ENCODE peak calls at places on chromosomes 2 and 18, in four cellular contexts. K, B, Z and P are unnamed samples. For H3K79me2, the result is how much of the 10 kb centered on the place peaks cover.

GRCh38 chr2:204505488-204505887 is 39.8 kb upstream of the PARD3B start:
- DNase-seq in K (no peak), B (no peak), Z (no peak), P (no peak)

GRCh38 chr2:164498841-164499240 is 122.4 kb downstream of the GRB14 start:
- DNase-seq in K (no peak), B (no peak), Z (no peak), P (no peak)

GRCh38 chr2:209431701-209432100 is 7.9 kb downstream of the MAP2 start:
- DNase-seq in K (peak), B (no peak), Z (no peak), P (no peak)

GRCh38 chr2:167784071-167784400 is 463.4 kb downstream of the STK39 start:
- DNase-seq in K (no peak), B (no peak), Z (no peak), P (no peak)

GRCh38 chr2:96157649-96158553 is 12.7 kb upstream of the DUSP2 start:
- DNase-seq in K (no peak), B (peak), Z (no peak), P (no peak)

GRCh38 chr2:86038291-86039081 is 67.2 kb downstream of the POLR1A start:
- DNase-seq in K (no peak), B (no peak), Z (no peak), P (peak)

GRCh38 chr2:42404666-42405065 is 43.6 kb upstream of the COX7A2L start:
- DNase-seq in K (no peak), B (no peak), Z (no peak), P (no peak)

GRCh38 chr18:31942301-31942998 is 478 bp downstream of the TRAPPC8 start:
- DNase-seq in K (peak), B (no peak), Z (no peak), P (peak)

GRCh38 chr2:54575379-54575888 is 119.3 kb downstream of the SPTBN1 start:
- DNase-seq in K (peak), B (no peak), Z (no peak), P (no peak)

GRCh38 chr2:241841181-241842066 is 17.3 kb downstream of the PDCD1 start:
- DNase-seq in K (no peak), B (no peak), Z (no peak), P (no peak)

GRCh38 chr2:119369845-119370244 is 3.1 kb downstream of the DBI start:
- DNase-seq in K (no peak), B (no peak), Z (no peak), P (no peak)

GRCh38 chr18:73707035-73707434 is 440.6 kb downstream of the FBXO15 start:
- DNase-seq in K (no peak), B (no peak), Z (no peak), P (no peak)

GRCh38 chr2:148554459-148555247 is 89.9 kb upstream of the EPC2 start:
- DNase-seq in K (peak), B (no peak), Z (no peak), P (no peak)

GRCh38 chr18:31042068-31042390 is 513 bp downstream of the DSC3 start:
- DNase-seq in K (no peak), B (no peak), Z (no peak), P (no peak)

GRCh38 chr2:109126501-109126860 is 2.5 kb upstream of the SH3RF3 start:
- DNase-seq in K (peak), B (no peak), Z (no peak), P (no peak)

GRCh38 chr2:42100696-42101585 is 53.1 kb downstream of the PKDCC start:
- DNase-seq in K (no peak), B (no peak), Z (no peak), P (peak)

GRCh38 chr2:177270531-177270930 is 6.0 kb upstream of the NFE2L2 start:
- DNase-seq in K (peak), B (no peak), Z (no peak), P (no peak)

GRCh38 chr2:134127496-134127895 is 126.4 kb upstream of the MGAT5 start:
- DNase-seq in K (no peak), B (no peak), Z (no peak), P (peak)

GRCh38 chr2:60484080-60484737 is 69.2 kb downstream of the BCL11A start:
- DNase-seq in K (no peak), B (no peak), Z (no peak), P (peak)

GRCh38 chr18:68148862-68149261 is 566.0 kb downstream of the TMX3 start:
- DNase-seq in K (no peak), B (no peak), Z (no peak), P (peak)

GRCh38 chr2:85772019-85772745 is 18.4 kb downstream of the ATOH8 start:
- DNase-seq in K (peak), B (no peak), Z (peak), P (no peak)

GRCh38 chr2:9238927-9239326 is 32.3 kb downstream of the ASAP2 start:
- DNase-seq in K (no peak), B (no peak), Z (no peak), P (no peak)

GRCh38 chr2:31011565-31011964 is 126.7 kb downstream of the GALNT14 start:
- DNase-seq in K (no peak), B (no peak), Z (no peak), P (no peak)

GRCh38 chr18:40769786-40770185 is 1185.2 kb upstream of the PIK3C3 start:
- DNase-seq in K (peak), B (no peak), Z (no peak), P (no peak)

GRCh38 chr2:23658466-23658942 is 268.4 kb downstream of the ATAD2B start:
- DNase-seq in K (no peak), B (no peak), Z (no peak), P (no peak)

GRCh38 chr2:150517951-150518680 is 30.6 kb upstream of the RND3 start:
- DNase-seq in K (peak), B (no peak), Z (no peak), P (no peak)

GRCh38 chr18:3367491-3368091 is 82.4 kb upstream of the TGIF1 start:
- DNase-seq in K (peak), B (no peak), Z (no peak), P (no peak)

GRCh38 chr18:74251297-74252031 is 40.3 kb downstream of the CYB5A start:
- DNase-seq in K (no peak), B (no peak), Z (no peak), P (no peak)

DNA sequence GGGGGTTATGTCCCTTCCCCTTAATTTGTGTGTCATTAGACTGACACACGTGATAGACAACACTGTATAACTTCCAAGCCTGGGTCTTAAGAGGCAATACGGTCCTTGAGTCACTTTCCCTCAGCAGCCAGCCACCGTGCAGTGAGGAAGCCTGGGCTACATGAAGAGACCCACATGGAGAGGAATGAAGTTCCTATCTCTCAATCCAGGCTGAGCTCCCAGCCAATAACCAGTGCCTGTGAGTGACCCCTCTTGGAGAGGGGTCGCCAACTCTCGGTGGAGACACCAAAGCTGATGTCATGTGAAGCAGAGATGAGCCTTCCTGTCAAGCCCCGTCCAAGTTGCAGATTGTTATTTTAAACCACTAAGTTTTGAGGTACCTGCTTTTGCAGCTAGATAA is 5.7 kb upstream of the WDSUB1 start:
- DNase-seq in K (no peak), B (no peak), Z (no peak), P (no peak)
- H3K79me2 ChIP-seq in K (under half), B (under half), Z (under half), P (under half)

DNA sequence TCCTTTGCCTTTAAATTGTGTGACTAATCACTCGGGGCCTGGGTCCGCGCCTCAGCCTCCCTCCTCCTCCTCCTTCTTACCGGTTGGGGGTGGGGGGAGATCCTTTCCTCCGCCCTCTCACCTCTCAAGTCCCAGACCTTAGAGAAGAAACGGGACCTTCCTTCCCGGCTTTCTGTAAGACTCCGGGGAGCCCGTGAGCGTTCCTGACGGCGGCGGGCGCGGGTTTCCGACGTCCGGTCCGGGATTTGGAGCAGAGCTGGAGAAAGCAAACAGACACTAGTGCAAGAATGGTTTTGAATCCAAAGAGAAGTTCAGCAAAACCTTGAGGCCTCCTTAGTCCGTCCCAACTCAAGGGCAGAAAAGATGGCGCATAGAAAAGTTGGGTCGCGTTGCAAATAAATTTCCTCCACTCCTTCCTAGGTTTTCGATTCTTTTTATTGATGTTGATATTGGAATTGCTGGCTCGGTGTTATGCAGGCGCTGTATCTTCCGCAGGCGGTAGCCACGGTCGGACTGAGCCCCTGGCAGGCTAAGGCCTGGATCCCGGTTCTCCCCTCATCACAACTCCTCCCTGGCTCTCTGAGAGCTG is 2.0 kb downstream of the DLX1 start:
- DNase-seq in K (no peak), B (no peak), Z (no peak), P (no peak)
- TF ChIP-seq EZH2 in K (no peak), B (no peak), Z (no peak), P (no peak)

DNA sequence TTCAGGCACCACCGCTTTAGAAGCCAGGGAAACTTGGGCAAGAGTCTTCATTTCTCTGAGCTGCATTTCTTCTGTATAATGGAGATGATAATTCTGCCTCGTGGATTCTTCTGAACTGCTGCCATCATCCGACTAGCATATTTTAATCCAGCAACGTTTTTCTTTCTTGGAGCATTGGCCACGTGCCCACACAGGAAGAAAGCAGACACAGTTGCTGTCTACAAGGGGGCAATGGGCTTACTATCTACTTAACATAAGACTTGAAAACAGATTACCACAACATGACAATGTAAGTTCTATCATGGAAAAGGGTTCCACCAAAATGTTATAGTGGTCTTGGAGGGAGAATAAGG is 176.5 kb downstream of the FAM210A start:
- DNase-seq in K (no peak), B (no peak), Z (no peak), P (no peak)
- H3K79me2 ChIP-seq in K (under half), B (under half), Z (under half), P (under half)

DNA sequence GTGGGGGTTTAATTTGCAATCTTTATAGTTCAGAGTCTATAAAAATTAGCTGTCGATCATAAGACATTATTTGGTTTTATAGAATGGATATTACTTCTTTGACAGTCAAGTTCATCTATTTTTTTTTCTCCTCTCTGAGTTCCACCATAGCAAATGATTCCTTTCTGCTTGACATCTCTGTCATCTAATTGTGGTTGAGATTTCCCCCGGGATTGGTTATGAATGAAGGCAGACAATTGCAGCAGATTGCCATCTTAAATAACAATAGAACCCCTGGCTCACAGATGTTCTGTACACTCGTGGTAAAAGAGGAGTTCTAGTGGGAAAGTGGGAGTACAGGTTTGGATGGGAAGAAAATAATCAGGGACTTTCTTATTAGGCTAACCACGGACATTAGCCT is 292.1 kb upstream of the NRXN1 start:
- DNase-seq in K (no peak), B (no peak), Z (no peak), P (no peak)
- TF ChIP-seq EZH2 in K (no peak), B (no peak), Z (no peak), P (no peak)

GRCh38 chr2:224086226-224086911 is 47.3 kb upstream of the SERPINE2 start:
- DNase-seq in K (peak), B (no peak), Z (peak), P (no peak)

GRCh38 chr2:224085246-224085645 is 46.2 kb upstream of the SERPINE2 start:
- DNase-seq in K (peak), B (no peak), Z (peak), P (no peak)

GRCh38 chr2:224084266-224084892 is 45.3 kb upstream of the SERPINE2 start:
- DNase-seq in K (no peak), B (no peak), Z (no peak), P (no peak)

GRCh38 chr2:224083631-224084030 is 44.5 kb upstream of the SERPINE2 start:
- DNase-seq in K (no peak), B (no peak), Z (no peak), P (no peak)

GRCh38 chr2:224085811-224086210 is 46.7 kb upstream of the SERPINE2 start:
- DNase-seq in K (no peak), B (no peak), Z (no peak), P (no peak)
- H3K79me2 ChIP-seq in K (under half), B (under half), Z (under half), P (under half)

GRCh38 chr2:28581312-28581711 is 85.5 kb downstream of the PLB1 start:
- DNase-seq in K (no peak), B (no peak), Z (no peak), P (no peak)

GRCh38 chr2:28580078-28580477 is 84.2 kb downstream of the PLB1 start:
- DNase-seq in K (no peak), B (no peak), Z (no peak), P (no peak)

GRCh38 chr2:28583899-28584553 is 88.2 kb downstream of the PLB1 start:
- DNase-seq in K (peak), B (no peak), Z (peak), P (no peak)

GRCh38 chr2:28582595-28582994 is 86.7 kb downstream of the PLB1 start:
- DNase-seq in K (no peak), B (no peak), Z (no peak), P (no peak)

DNA sequence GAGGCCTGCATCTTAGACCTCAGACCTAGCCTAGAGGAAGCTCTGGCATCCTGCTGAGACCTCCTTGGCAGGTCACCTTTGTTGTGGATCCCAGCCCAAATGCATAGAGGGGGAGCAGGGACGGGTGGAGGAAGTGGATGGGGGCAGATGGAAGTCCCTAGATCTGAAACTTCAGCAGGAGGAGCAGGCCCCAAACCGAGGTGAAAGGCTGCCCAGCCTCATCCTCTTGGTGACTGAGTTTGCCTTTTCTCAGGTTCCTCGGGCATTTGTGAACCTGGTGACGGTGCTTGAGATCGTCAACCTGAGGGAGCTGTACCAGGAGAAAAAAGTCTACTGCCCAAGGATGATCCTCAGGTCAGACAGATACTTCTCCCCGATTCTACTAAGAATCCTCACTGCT is 86.3 kb downstream of the PLB1 start:
- DNase-seq in K (no peak), B (no peak), Z (no peak), P (no peak)
- TF ChIP-seq EZH2 in K (no peak), B (no peak), Z (no peak), P (no peak)